ENCODE peak calls at places on chromosome 12, in five cellular contexts. P, E, V, N and B are unnamed samples.

GRCh38 chr12:30953257-30953656 is 26.7 kb downstream of the TSPAN11 start:
- DNase-seq in N (no peak), E (no peak), P (no peak), V (no peak), B (no peak)

GRCh38 chr12:32920506-32921085 is 24.0 kb upstream of the PKP2 start:
- DNase-seq in V (no peak), E (no peak), N (no peak), P (no peak), B (no peak)

GRCh38 chr12:32843528-32844095 is 53.0 kb downstream of the PKP2 start:
- DNase-seq in V (no peak), N (peak; percentile 55), E (no peak), P (no peak), B (peak; percentile 26)

GRCh38 chr12:91163116-91163515 is 19.5 kb downstream of the DCN start:
- DNase-seq in N (no peak), P (no peak), V (no peak), E (no peak), B (no peak)

GRCh38 chr12:116687888-116688287 is 50.0 kb downstream of the SPRING1 start:
- DNase-seq in V (no peak), E (peak; percentile 76), P (peak; percentile 92), N (no peak), B (no peak)

GRCh38 chr12:16153273-16153672 is 124.2 kb downstream of the SLC15A5 start:
- DNase-seq in P (no peak), V (no peak), N (no peak), E (no peak), B (no peak)

GRCh38 chr12:71032933-71033332 is 112.4 kb upstream of the PTPRR start:
- DNase-seq in P (no peak), V (no peak), N (no peak), E (no peak), B (no peak)

GRCh38 chr12:116931665-116932064 is 20.9 kb downstream of the FBXW8 start:
- DNase-seq in V (no peak), P (no peak), E (no peak), N (peak; percentile 71), B (no peak)

GRCh38 chr12:58860788-58861240 is 59.5 kb downstream of the LRIG3 start:
- DNase-seq in V (no peak), N (no peak), P (peak; percentile 60), E (peak; percentile 54), B (no peak)

GRCh38 chr12:65500121-65500846 is 221.8 kb downstream of the MSRB3 start:
- DNase-seq in P (no peak), V (no peak), E (no peak), N (peak; percentile 73), B (no peak)

GRCh38 chr12:105226219-105226618 is 9.8 kb downstream of the APPL2 start:
- DNase-seq in E (no peak), V (no peak), N (peak; percentile 84), P (no peak), B (no peak)

GRCh38 chr12:123041042-123041531 is 60.6 kb downstream of the ARL6IP4 start:
- DNase-seq in N (no peak), V (no peak), E (no peak), P (no peak), B (no peak)
- H3K18ac ChIP-seq in N (no peak overlapping the region), V (no peak overlapping the region), E (no peak overlapping the region), P (no peak overlapping the region), B (no peak overlapping the region)

GRCh38 chr12:130944878-130945277 is 8.8 kb upstream of the ADGRD1 start:
- DNase-seq in E (no peak), V (no peak), N (no peak), P (no peak), B (no peak)
- H2BK12ac ChIP-seq in E (no peak overlapping the region), V (no peak overlapping the region), N (no peak overlapping the region), P (no peak overlapping the region), B (no peak overlapping the region)

DNA sequence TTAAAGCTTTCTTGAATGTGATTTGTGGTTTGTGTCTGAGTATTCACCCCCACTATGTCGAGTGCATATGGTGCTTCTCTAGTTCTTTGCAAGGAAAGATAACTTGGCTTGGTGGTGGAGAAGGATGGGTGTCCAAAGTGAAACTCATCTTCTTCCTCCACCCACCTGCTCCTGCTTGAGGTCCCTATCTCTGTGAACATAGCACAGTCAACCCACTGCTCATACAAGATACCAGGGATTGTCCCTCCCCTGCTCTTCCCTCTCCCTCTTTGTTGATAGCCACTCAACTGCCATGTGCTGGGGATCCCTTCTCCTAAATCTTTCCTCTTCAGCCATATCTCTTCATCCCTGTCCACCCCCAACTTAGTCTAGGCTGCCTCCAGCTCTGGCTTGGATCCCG is 176.5 kb downstream of the ASCL4 start:
- DNase-seq in V (no peak), P (no peak), E (no peak), N (no peak), B (no peak)
- H3K23ac ChIP-seq in V (no peak overlapping the region), P (no peak overlapping the region), E (no peak overlapping the region), N (no peak overlapping the region), B (no peak overlapping the region)

DNA sequence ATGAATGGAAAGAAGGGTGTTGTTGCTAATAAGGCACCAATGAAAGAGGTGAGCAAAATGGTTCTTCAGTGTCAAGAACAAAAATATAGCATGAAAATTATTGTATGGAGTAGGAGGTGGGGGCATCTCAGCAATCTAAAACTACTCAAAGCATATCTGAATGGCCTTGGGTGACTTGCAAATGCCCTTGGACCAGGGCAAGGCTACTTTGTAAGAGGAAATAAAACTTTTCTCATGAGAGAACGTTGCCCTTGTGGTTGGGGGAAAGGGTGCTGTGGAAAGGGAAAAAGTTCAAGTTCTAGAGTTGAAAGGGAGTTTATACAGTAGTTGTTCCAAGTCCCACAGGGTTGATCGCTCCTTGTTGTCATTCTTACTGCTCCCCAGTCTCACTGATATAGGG is 270.6 kb downstream of the DUSP6 start:
- DNase-seq in V (no peak), N (no peak), E (no peak), P (no peak), B (no peak)
- H3K18ac ChIP-seq in V (no peak overlapping the region), N (no peak overlapping the region), E (peak overlapping the region; percentile 9), P (no peak overlapping the region), B (no peak overlapping the region)

GRCh38 chr12:103379670-103380069 is 116.1 kb downstream of the C12orf42 start:
- DNase-seq in P (no peak), E (no peak), V (no peak), N (no peak), B (no peak)

GRCh38 chr12:103382119-103382518 is 113.6 kb downstream of the C12orf42 start:
- DNase-seq in N (no peak), P (no peak), E (no peak), V (no peak), B (no peak)

GRCh38 chr12:103387385-103387784 is 108.4 kb downstream of the C12orf42 start:
- DNase-seq in N (no peak), E (no peak), P (no peak), V (no peak), B (no peak)

DNA sequence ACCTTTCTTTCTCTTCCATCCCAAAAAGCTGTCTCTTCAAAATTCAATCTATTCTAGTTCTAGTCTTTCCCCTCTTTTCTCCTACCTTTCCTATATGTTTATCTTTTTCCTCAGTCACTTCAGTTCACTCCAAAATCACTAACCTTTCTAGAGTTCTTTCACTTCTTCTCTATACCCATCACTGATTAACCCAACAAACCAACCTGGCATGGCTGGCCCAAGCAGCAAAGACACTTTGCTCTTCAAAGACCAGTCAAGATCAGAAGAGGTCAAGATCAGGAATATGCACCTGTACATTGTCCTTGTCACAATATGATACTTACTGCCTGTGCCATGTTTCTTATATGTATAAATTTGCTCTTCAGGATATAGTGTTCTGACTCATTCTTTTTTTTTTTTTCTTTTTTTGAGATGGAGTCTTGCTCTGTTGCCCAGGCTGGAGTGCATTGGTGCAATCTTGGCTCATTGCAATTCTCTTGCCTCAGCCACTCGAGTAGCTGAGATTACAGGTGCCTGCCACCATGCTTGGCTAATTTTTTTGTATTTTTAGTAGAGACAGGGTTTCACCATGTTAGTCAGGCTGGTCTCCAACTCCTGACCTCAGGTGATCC is 112.9 kb downstream of the C12orf42 start:
- DNase-seq in P (no peak), V (no peak), N (no peak), E (no peak), B (no peak)
- H2BK12ac ChIP-seq in P (no peak overlapping the region), V (no peak overlapping the region), N (no peak overlapping the region), E (no peak overlapping the region), B (no peak overlapping the region)

GRCh38 chr12:6285063-6285477 is 25.4 kb upstream of the PLEKHG6 start:
- DNase-seq in E (no peak), N (peak; percentile 72), V (peak; percentile 70), P (peak; percentile 82), B (peak; percentile 73)
- H3K23ac ChIP-seq in E (no peak overlapping the region), N (no peak overlapping the region), V (no peak overlapping the region), P (no peak overlapping the region), B (no peak overlapping the region)

GRCh38 chr12:64085996-64086395 is 136.1 kb downstream of the KICS2 start:
- DNase-seq in V (no peak), N (no peak), E (no peak), P (no peak), B (no peak)

GRCh38 chr12:64081020-64081419 is 141.1 kb downstream of the KICS2 start:
- DNase-seq in E (no peak), P (no peak), N (no peak), V (no peak), B (no peak)

GRCh38 chr12:64082866-64083268 is 139.2 kb downstream of the KICS2 start:
- DNase-seq in V (no peak), P (no peak), N (no peak), E (no peak), B (no peak)

GRCh38 chr12:64085154-64085553 is 136.9 kb downstream of the KICS2 start:
- DNase-seq in P (no peak), E (no peak), N (no peak), V (no peak), B (no peak)

GRCh38 chr12:64083285-64084210 is 138.5 kb downstream of the KICS2 start:
- DNase-seq in N (peak; percentile 77), E (no peak), V (no peak), P (no peak), B (no peak)
- H3K18ac ChIP-seq in N (no peak overlapping the region), E (no peak overlapping the region), V (no peak overlapping the region), P (no peak overlapping the region), B (no peak overlapping the region)

GRCh38 chr12:51229116-51229515 is 9.5 kb upstream of the DAZAP2 start:
- DNase-seq in V (no peak), P (no peak), N (no peak), E (no peak), B (no peak)

GRCh38 chr12:51224625-51225024 is 6.8 kb upstream of the POU6F1 start:
- DNase-seq in V (no peak), P (no peak), N (no peak), E (no peak), B (no peak)

GRCh38 chr12:51225800-51226199 is 7.9 kb upstream of the POU6F1 start:
- DNase-seq in E (no peak), P (no peak), V (no peak), N (no peak), B (no peak)

GRCh38 chr12:51232642-51233041 is 6.0 kb upstream of the DAZAP2 start:
- DNase-seq in P (no peak), V (no peak), E (no peak), N (no peak), B (no peak)

DNA sequence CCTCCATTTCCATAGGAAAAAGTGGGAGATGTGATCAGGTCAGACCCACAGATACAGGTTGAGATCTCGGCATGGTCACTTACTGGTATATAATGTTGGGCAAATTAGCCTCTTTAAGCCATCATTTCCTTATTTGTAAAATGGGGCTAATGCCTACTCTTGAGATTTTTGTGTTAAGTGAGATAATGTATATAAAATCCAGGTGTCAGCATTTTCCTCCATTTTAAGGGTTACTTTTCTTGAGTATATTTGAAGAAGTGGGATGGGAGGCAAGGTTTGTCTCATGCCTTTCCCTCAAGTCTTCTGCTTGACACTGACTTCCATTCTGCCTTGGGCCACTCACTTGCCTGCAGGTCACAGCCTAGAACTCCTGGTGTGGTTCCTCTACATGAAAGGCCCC is 10.1 kb upstream of the POU6F1 start:
- DNase-seq in N (no peak), P (no peak), V (no peak), E (no peak), B (no peak)
- H2BK12ac ChIP-seq in N (no peak overlapping the region), P (no peak overlapping the region), V (no peak overlapping the region), E (no peak overlapping the region), B (no peak overlapping the region)